ENCODE peak calls at places on chromosome 18, in seven cellular contexts. H is neural progenitor cell, I is NB4, A is ureter, F is NAMALWA, J is LHCN-M2, R is GM12865. E is an unnamed sample.
A peak's percentile ranks its signal among the peaks of the same experiment; 100 is the strongest.

GRCh38 chr18:51066273-51066672 is 36.3 kb downstream of the SMAD4 start:
- DNase-seq in J (peak; percentile 21), H (no peak), A (no peak), R (no peak), F (no peak), I (no peak), E (no peak)

GRCh38 chr18:70332694-70333093 is 43.8 kb downstream of the SOCS6 start:
- DNase-seq in R (no peak), J (no peak), H (no peak), I (no peak), A (no peak), F (no peak), E (no peak)

GRCh38 chr18:49690307-49690706 is 123.0 kb downstream of the ACAA2 start:
- DNase-seq in H (no peak), J (peak; percentile 89), R (no peak), A (no peak), I (peak; percentile 30), F (no peak), E (no peak)

GRCh38 chr18:3115430-3116025 is 102.6 kb upstream of the LPIN2 start:
- DNase-seq in F (no peak), J (peak; percentile 18), H (no peak), R (no peak), I (no peak), A (no peak), E (no peak)

GRCh38 chr18:50582500-50582899 is 22.6 kb downstream of the MAPK4 start:
- DNase-seq in F (no peak), J (no peak), R (no peak), A (no peak), H (no peak), I (no peak), E (no peak)

GRCh38 chr18:63971320-63972071 is 1.6 kb downstream of the SERPINB8 start:
- DNase-seq in F (no peak), A (no peak), I (no peak), R (no peak), H (no peak), J (no peak), E (no peak)

GRCh38 chr18:76416935-76417334 is 78.1 kb downstream of the ZNF516 start:
- DNase-seq in F (no peak), H (no peak), R (no peak), A (no peak), J (no peak), I (no peak), E (no peak)

GRCh38 chr18:24138281-24138883 is 480 bp upstream of the CABYR start:
- DNase-seq in R (no peak), I (no peak), J (no peak), A (no peak), F (no peak), H (no peak), E (no peak)

GRCh38 chr18:79406708-79407107 is 11.0 kb downstream of the NFATC1 start:
- DNase-seq in I (no peak), F (no peak), R (no peak), J (no peak), H (no peak), A (no peak), E (no peak)

GRCh38 chr18:38940863-38941531 is 1375.4 kb upstream of the CELF4 start:
- DNase-seq in R (peak; percentile 94), J (peak; percentile 11), F (peak; percentile 71), A (no peak), I (peak; percentile 63), H (no peak), E (peak; percentile 76)

GRCh38 chr18:34322365-34323289 is 97.9 kb upstream of the NOL4 start:
- DNase-seq in J (no peak), R (peak; percentile 91), I (peak; percentile 62), H (peak; percentile 85), A (peak; percentile 51), F (peak; percentile 74), E (peak; percentile 80)

GRCh38 chr18:44039826-44040225 is 640.9 kb upstream of the SETBP1 start:
- DNase-seq in H (no peak), I (no peak), A (no peak), R (no peak), F (no peak), J (no peak), E (no peak)

GRCh38 chr18:55585050-55585449 is 2.9 kb downstream of the TCF4 start:
- DNase-seq in F (no peak), H (no peak), J (no peak), R (no peak), A (no peak), I (no peak), E (no peak)

GRCh38 chr18:8142131-8142711 is 467.0 kb upstream of the RAB12 start:
- DNase-seq in H (no peak), R (no peak), A (no peak), F (no peak), I (no peak), J (peak; percentile 67), E (no peak)

GRCh38 chr18:36309436-36310391 is 12.2 kb downstream of the FHOD3 start:
- DNase-seq in H (no peak), F (no peak), J (peak; percentile 99), I (no peak), R (no peak), A (peak; percentile 73), E (no peak)

GRCh38 chr18:9629709-9630108 is 15.3 kb upstream of the PPP4R1 start:
- DNase-seq in I (peak; percentile 11), A (no peak), H (peak; percentile 29), F (no peak), J (no peak), R (no peak), E (no peak)

GRCh38 chr18:2994603-2995432 is 18.1 kb downstream of the LPIN2 start:
- DNase-seq in R (peak; percentile 53), H (no peak), J (no peak), F (peak; percentile 69), I (no peak), A (no peak), E (peak; percentile 72)

GRCh38 chr18:10558967-10559298 is 33.1 kb downstream of the NAPG start:
- DNase-seq in I (no peak), R (no peak), F (no peak), A (no peak), H (no peak), J (no peak), E (no peak)

GRCh38 chr18:60936101-60936500 is 397.1 kb upstream of the CDH20 start:
- DNase-seq in J (peak; percentile 7), R (no peak), I (no peak), H (no peak), F (no peak), A (no peak), E (no peak)

GRCh38 chr18:27223570-27224340 is 38.6 kb upstream of the CHST9 start:
- DNase-seq in J (no peak), I (no peak), A (peak; percentile 43), F (no peak), R (no peak), H (peak; percentile 3), E (no peak)

GRCh38 chr18:8538935-8539334 is 70.3 kb upstream of the RAB12 start:
- DNase-seq in A (no peak), F (peak; percentile 22), H (no peak), I (peak; percentile 29), J (no peak), R (no peak), E (no peak)

GRCh38 chr18:629303-630150 is 27.9 kb upstream of the TYMS start:
- DNase-seq in R (no peak), F (peak; percentile 21), H (no peak), J (no peak), I (peak; percentile 39), A (no peak), E (no peak)

GRCh38 chr18:63073481-63073880 is 246.1 kb downstream of the BCL2 start:
- DNase-seq in I (peak; percentile 66), R (peak; percentile 76), F (peak; percentile 57), H (no peak), J (no peak), A (no peak), E (peak; percentile 39)

GRCh38 chr18:63949068-63949737 is at the start of gene HMSD:
- DNase-seq in F (no peak), I (no peak), H (peak; percentile 84), J (peak; percentile 15), R (peak; percentile 91), A (no peak), E (peak; percentile 64)

GRCh38 chr18:51030537-51031258 is 685 bp downstream of the SMAD4 start:
- DNase-seq in R (peak; percentile 66), F (peak; percentile 68), I (peak; percentile 70), A (peak; percentile 82), J (peak; percentile 51), H (peak; percentile 90), E (peak; percentile 80)

GRCh38 chr18:79986726-79987125 is 1.6 kb downstream of the TXNL4A start:
- DNase-seq in J (no peak), R (no peak), H (peak; percentile 16), A (no peak), I (no peak), F (no peak), E (no peak)

GRCh38 chr18:50989711-50990110 is 21.9 kb downstream of the ELAC1 start:
- DNase-seq in R (no peak), F (no peak), I (no peak), J (no peak), A (no peak), H (no peak), E (no peak)

GRCh38 chr18:62420513-62421209 is 95.6 kb downstream of the TNFRSF11A start:
- DNase-seq in H (no peak), F (no peak), I (peak; percentile 81), A (peak; percentile 53), J (no peak), R (peak; percentile 81), E (no peak)

GRCh38 chr18:50879302-50880107 is 587 bp downstream of the ME2 start:
- DNase-seq in A (peak; percentile 46), R (peak; percentile 56), I (peak; percentile 56), J (peak; percentile 49), H (no peak), F (peak; percentile 81), E (peak; percentile 67)

GRCh38 chr18:52227536-52227935 is 112.5 kb upstream of the DCC start:
- DNase-seq in H (no peak), A (no peak), J (no peak), I (no peak), R (no peak), F (no peak), E (no peak)

GRCh38 chr18:10100236-10100635 is 186.4 kb downstream of the VAPA start:
- DNase-seq in F (no peak), J (no peak), I (no peak), R (no peak), H (no peak), A (no peak), E (no peak)

GRCh38 chr18:62716679-62717058 is 1.3 kb downstream of the PHLPP1 start:
- DNase-seq in A (peak; percentile 58), J (peak; percentile 31), R (peak; percentile 57), F (peak; percentile 67), H (peak; percentile 79), I (peak; percentile 65), E (peak; percentile 64)

GRCh38 chr18:5879479-5879882 is 15.8 kb downstream of the TMEM200C start:
- DNase-seq in R (peak; percentile 26), A (no peak), J (peak; percentile 14), F (peak; percentile 30), I (peak; percentile 18), H (peak; percentile 31), E (peak; percentile 19)

GRCh38 chr18:11040823-11041712 is 108.3 kb downstream of the PIEZO2 start:
- DNase-seq in H (peak; percentile 79), A (peak; percentile 52), J (peak; percentile 73), I (peak; percentile 39), F (peak; percentile 71), R (peak; percentile 72), E (peak; percentile 72)

E was measured in RPMI8226.